ENCODE peak calls at places on chromosomes 3 and 15, in ten cellular contexts. X is stimulated activated CD8-positive, alpha-beta memory T cell treated with anti-CD3 and anti-CD28 coated beads, Interleukin-15, amount 100 ng/mL, for 4 hours; K is mucosa of gallbladder; O is glomerular endothelial cell; Z is IMR-90; C is GM13977; E is kidney tubule cell; F is endodermal cell; A is activated T-cell treated with anti-CD3 and anti-CD28 coated beads, Interleukin-2, amount 50 U/mL, for 72 hours; Y is NCI-H82. U is an unnamed sample.

GRCh38 chr3:116058844-116059243 is 386.4 kb downstream of the LSAMP start:
- DNase-seq in C (no peak), X (no peak), F (no peak), E (no peak), A (no peak), K (no peak), Y (no peak), O (no peak), Z (no peak), U (no peak)

GRCh38 chr15:64847876-64848716 is 6.4 kb downstream of the PLEKHO2 start:
- DNase-seq in K (no peak), Y (no peak), Z (peak), A (no peak), O (no peak), X (no peak), C (no peak), F (no peak), E (no peak), U (no peak)

GRCh38 chr15:100902436-100903190 is 16.5 kb upstream of the LRRK1 start:
- DNase-seq in K (peak), X (no peak), Y (peak), Z (peak), O (peak), C (no peak), E (peak), A (no peak), F (peak), U (no peak)

GRCh38 chr3:143228405-143228804 is 108.8 kb downstream of the CHST2 start:
- DNase-seq in Y (no peak), C (no peak), E (no peak), K (no peak), O (no peak), X (no peak), Z (no peak), F (no peak), A (no peak), U (no peak)

GRCh38 chr15:67945131-67945530 is 105.3 kb upstream of the RNU6-1 start:
- DNase-seq in O (no peak), Z (no peak), Y (no peak), F (no peak), C (no peak), X (no peak), K (no peak), A (no peak), E (no peak), U (no peak)

GRCh38 chr3:24830230-24831152 is 335.8 kb upstream of the THRB start:
- DNase-seq in Y (peak), X (no peak), A (no peak), F (peak), K (no peak), E (peak), C (peak), O (no peak), Z (no peak), U (no peak)

GRCh38 chr15:65903296-65904073 is 34.2 kb downstream of the RAB11A start:
- DNase-seq in X (no peak), Y (no peak), Z (peak), F (no peak), A (no peak), K (no peak), C (no peak), O (no peak), E (peak), U (no peak)

GRCh38 chr3:114879059-114880031 is 267.7 kb downstream of the ZBTB20 start:
- DNase-seq in E (peak), Y (no peak), C (peak), A (no peak), K (no peak), Z (peak), X (no peak), O (no peak), F (no peak), U (no peak)

GRCh38 chr3:43894176-43895049 is 203.7 kb downstream of the ABHD5 start:
- DNase-seq in Z (peak), Y (peak), X (no peak), O (no peak), E (peak), C (peak), A (peak), K (peak), F (peak), U (peak)

GRCh38 chr3:183252973-183253363 is at the start of gene B3GNT5:
- DNase-seq in A (peak), F (peak), E (peak), C (no peak), O (no peak), X (peak), K (peak), Y (no peak), Z (no peak), U (no peak)

GRCh38 chr3:17469520-17469919 is 272.9 kb downstream of the TBC1D5 start:
- DNase-seq in X (no peak), Z (no peak), F (no peak), C (no peak), E (no peak), A (no peak), K (no peak), Y (no peak), O (no peak), U (no peak)

GRCh38 chr15:48644827-48645557 is 517 bp downstream of the FBN1 start:
- DNase-seq in A (peak), E (peak), Z (peak), O (no peak), K (peak), Y (peak), X (no peak), C (peak), F (peak), U (peak)

GRCh38 chr3:122101646-122102045 is 46.5 kb downstream of the CD86 start:
- DNase-seq in X (no peak), F (no peak), O (peak), A (peak), Y (peak), Z (peak), C (peak), K (no peak), E (peak), U (peak)

GRCh38 chr3:138065939-138066338 is 49.5 kb downstream of the DZIP1L start:
- DNase-seq in E (no peak), F (no peak), O (no peak), X (no peak), K (no peak), C (no peak), A (peak), Z (no peak), Y (no peak), U (no peak)

U was measured in stimulated activated naive CD8-positive, alpha-beta T cell treated with anti-CD3 and anti-CD28 coated beads, Interleukin-15, amount 100 ng/mL, for 72 hours.